ENCODE peak calls at places on chromosomes 13 and 19, in eight cellular contexts. L is breast epithelium, W is adrenal gland, K is Peyer's patch, X is OCI-LY7, D is fibroblast of lung, M is colonic mucosa, N is lung. P is an unnamed sample. For H3K36me3, the result is how much of the 10 kb centered on the place peaks cover.

GRCh38 chr19:36986601-36987000 is 70.5 kb downstream of the ZNF568 start:
- DNase-seq in L (no peak), W (no peak), K (no peak), X (no peak), D (no peak), M (no peak), N (no peak), P (no peak)

GRCh38 chr19:38211206-38211605 is 12.8 kb downstream of the DPF1 start:
- DNase-seq in L (no peak), W (no peak), K (no peak), X (no peak), D (peak), M (no peak), N (no peak), P (no peak)

GRCh38 chr13:43846496-43846895 is 33.0 kb downstream of the CCDC122 start:
- DNase-seq in L (no peak), W (no peak), K (no peak), X (no peak), D (peak), M (no peak), N (no peak), P (no peak)

GRCh38 chr13:103236213-103236612 is 170.0 kb upstream of the SLC10A2 start:
- DNase-seq in L (no peak), W (no peak), K (no peak), X (no peak), D (peak), M (no peak), N (no peak), P (peak)

GRCh38 chr13:102555914-102556553 is 40.8 kb upstream of the TPP2 start:
- DNase-seq in L (no peak), W (no peak), K (no peak), X (peak), D (peak), M (no peak), N (no peak), P (peak)

GRCh38 chr13:75326173-75327131 is 155.5 kb downstream of the TBC1D4 start:
- DNase-seq in L (no peak), W (peak), K (no peak), X (no peak), D (peak), M (no peak), N (no peak), P (no peak)

GRCh38 chr19:39660661-39661060 is 4.9 kb downstream of the LGALS16 start:
- DNase-seq in L (no peak), W (no peak), K (no peak), X (no peak), D (no peak), M (no peak), N (no peak), P (no peak)

GRCh38 chr13:101144808-101145419 is 271.4 kb downstream of the NALCN start:
- DNase-seq in L (no peak), W (no peak), K (no peak), X (peak), D (peak), M (no peak), N (no peak), P (peak)

GRCh38 chr19:13277104-13277809 is 127.0 kb downstream of the IER2 start:
- DNase-seq in L (no peak), W (peak), K (peak), X (peak), D (peak), M (peak), N (peak), P (peak)

GRCh38 chr13:43572601-43573360 is 214.0 kb downstream of the ENOX1 start:
- DNase-seq in L (no peak), W (no peak), K (no peak), X (no peak), D (no peak), M (no peak), N (no peak), P (peak)

GRCh38 chr19:373391-374182 is 29.0 kb upstream of the MIER2 start:
- DNase-seq in L (no peak), W (no peak), K (no peak), X (no peak), D (no peak), M (no peak), N (no peak), P (no peak)

GRCh38 chr19:34171539-34171876 is 796 bp upstream of the LSM14A start:
- DNase-seq in L (no peak), W (no peak), K (no peak), X (no peak), D (peak), M (no peak), N (no peak), P (peak)

GRCh38 chr13:46679369-46680180 is 117.4 kb downstream of the ESD start:
- DNase-seq in L (no peak), W (no peak), K (peak), X (peak), D (peak), M (no peak), N (no peak), P (no peak)
- TF ChIP-seq CTCF in L (no peak), W (no peak), K (no peak), X (no peak), D (no peak), M (no peak), N (no peak), P (no peak)

DNA sequence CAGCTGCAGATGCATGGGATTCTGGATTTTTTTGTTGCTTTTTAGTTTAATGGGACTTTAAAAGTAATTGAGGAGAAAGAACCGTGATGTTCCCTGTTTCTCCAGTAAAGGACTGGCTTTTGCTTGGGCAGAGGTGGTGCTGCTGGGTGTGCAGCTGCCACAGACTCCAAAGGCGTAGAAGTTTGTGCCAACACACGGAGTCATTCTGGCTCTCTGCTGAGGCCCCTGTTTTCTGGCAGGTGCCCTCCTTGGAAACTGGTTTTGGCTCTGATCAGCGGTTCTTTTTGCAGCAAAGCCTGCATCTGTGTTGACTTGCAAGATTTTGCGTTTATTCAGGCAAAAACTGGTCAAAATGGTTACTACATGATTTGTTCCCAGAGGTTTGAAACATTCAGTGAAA is 16.0 kb upstream of the QTRT1 start:
- DNase-seq in L (no peak), W (no peak), K (no peak), X (no peak), D (no peak), M (no peak), N (no peak), P (no peak)
- H3K4me3 ChIP-seq in L (no peak), W (no peak), K (no peak), X (no peak), D (no peak), M (no peak), N (no peak), P (no peak)

DNA sequence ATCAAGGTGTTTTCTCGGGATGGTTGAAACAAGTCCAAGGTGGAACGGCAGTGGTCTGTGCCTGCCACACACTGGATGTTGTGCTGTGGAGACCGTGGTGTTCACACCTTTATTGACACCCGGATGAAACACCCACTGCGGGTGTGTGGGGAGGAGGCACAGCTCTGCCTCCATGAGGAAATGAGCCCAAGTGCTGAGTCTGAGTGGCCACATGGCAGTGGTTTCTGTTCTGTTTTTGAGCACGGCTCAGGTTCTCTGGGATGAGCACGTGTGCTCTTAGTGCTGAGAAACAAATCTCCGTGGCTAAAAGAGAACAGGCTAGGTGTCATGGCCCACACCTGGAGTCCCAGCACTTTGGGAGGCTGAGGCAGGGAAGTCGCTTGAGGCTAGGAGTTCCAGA is 29.5 kb downstream of the UPF1 start:
- DNase-seq in L (no peak), W (no peak), K (peak), X (peak), D (no peak), M (peak), N (no peak), P (no peak)
- H3K36me3 ChIP-seq in L (under half), W (half or more), K (half or more), X (half or more), D (half or more), M (half or more), N (half or more), P (half or more)

DNA sequence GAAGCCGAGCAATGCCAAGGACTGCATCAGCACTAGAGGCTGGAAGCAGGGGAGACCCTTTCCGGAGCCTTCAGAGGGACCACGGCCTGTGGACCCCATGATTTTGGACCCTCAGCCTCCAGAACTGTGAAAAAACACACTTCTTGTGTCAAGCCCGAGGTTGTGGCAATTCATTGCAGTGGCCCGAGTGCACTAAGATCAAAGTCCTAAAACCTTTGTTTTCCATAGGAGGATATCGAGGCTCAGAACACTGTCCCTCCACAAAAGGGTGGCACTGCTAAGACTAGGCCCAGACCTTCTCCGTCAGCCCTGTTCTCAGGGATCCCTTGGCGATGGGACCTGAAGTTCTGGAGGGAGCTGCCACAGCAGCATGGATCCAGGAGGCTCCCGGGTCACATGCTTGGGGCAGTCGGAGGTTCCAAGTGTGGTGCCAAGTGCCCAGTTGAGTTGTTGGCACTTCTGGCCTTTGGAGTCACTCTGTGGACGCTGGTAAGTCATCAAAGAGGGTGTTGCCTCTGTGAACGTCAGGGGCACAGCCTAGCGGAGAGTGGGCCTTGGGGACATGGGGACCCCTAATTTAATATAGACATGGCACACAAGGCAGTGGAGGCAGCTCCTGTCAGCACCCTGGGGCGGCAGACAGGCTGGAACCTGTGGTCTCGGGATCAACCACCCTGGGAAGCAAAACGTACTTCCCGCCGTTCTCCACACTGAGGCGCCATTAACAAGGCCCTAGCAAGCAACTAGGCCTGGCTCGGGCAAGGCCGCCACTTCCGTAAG is 199.2 kb downstream of the COL4A1 start:
- DNase-seq in L (no peak), W (peak), K (no peak), X (no peak), D (no peak), M (no peak), N (peak), P (no peak)
- TF ChIP-seq CTCF in L (no peak), W (no peak), K (no peak), X (no peak), D (no peak), M (no peak), N (no peak), P (no peak)

DNA sequence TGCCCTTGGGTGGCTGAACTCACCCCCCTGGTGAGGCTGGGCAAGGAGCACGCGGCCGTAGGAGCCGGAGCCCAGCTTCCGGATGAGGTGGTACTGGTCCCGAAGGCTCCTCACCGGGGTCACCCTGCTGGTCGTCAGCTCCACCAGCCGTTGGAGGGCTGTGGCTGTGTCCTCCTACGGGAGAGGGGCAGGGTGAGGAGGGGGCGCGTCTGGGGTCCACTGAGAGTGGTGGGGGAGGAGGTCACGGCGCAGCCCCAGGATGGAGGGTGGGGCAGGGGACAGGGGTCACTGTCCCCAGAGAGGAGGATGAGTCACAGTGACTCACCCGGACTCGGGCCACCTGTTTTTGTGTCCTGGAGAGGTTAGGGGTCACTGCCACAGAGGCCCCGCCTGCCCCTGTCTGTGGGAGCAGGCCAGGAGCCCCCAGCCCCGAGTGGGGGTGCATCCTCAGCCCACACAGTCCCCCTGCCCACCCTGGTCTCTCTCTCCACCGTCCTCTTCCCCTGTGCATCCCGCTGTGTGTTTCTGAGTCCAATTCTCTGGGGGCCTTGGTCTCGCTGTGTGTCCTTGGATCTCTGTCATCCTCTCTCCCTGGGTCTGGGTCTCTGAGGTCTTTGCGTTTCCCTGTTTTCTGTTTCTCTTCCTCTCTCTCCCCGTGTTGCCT is 435 bp downstream of the SBK3 start:
- DNase-seq in L (no peak), W (no peak), K (no peak), X (no peak), D (no peak), M (no peak), N (no peak), P (no peak)
- H3K4me3 ChIP-seq in L (no peak), W (no peak), K (no peak), X (no peak), D (no peak), M (no peak), N (no peak), P (no peak)

GRCh38 chr13:98459721-98460370 is 117.1 kb downstream of the STK24 start:
- DNase-seq in L (no peak), W (no peak), K (no peak), X (no peak), D (no peak), M (no peak), N (no peak), P (no peak)

GRCh38 chr13:98460519-98460918 is 116.4 kb downstream of the STK24 start:
- DNase-seq in L (no peak), W (no peak), K (no peak), X (no peak), D (no peak), M (no peak), N (no peak), P (no peak)

GRCh38 chr13:98457053-98457452 is 119.9 kb downstream of the STK24 start:
- DNase-seq in L (no peak), W (no peak), K (no peak), X (no peak), D (no peak), M (no peak), N (no peak), P (no peak)

GRCh38 chr13:98458431-98458830 is 118.5 kb downstream of the STK24 start:
- DNase-seq in L (no peak), W (no peak), K (no peak), X (no peak), D (no peak), M (no peak), N (no peak), P (no peak)

GRCh38 chr13:98459171-98459681 is 117.7 kb downstream of the STK24 start:
- DNase-seq in L (no peak), W (no peak), K (no peak), X (no peak), D (no peak), M (no peak), N (no peak), P (no peak)
- H3K36me3 ChIP-seq in L (under half), W (half or more), K (half or more), X (under half), D (under half), M (under half), N (half or more), P (half or more)

GRCh38 chr19:50025794-50026549 is at the start of gene ZNF473:
- DNase-seq in L (peak), W (peak), K (peak), X (peak), D (peak), M (peak), N (peak), P (no peak)

GRCh38 chr19:50026550-50026906 is 723 bp downstream of the ZNF473 start:
- DNase-seq in L (no peak), W (no peak), K (no peak), X (no peak), D (no peak), M (no peak), N (no peak), P (no peak)

GRCh38 chr19:50022823-50023222 is 2.3 kb downstream of the VRK3 start:
- DNase-seq in L (no peak), W (no peak), K (no peak), X (no peak), D (no peak), M (no peak), N (no peak), P (no peak)

GRCh38 chr19:50024719-50025021 is 502 bp downstream of the VRK3 start:
- DNase-seq in L (no peak), W (no peak), K (no peak), X (no peak), D (no peak), M (no peak), N (no peak), P (no peak)

DNA sequence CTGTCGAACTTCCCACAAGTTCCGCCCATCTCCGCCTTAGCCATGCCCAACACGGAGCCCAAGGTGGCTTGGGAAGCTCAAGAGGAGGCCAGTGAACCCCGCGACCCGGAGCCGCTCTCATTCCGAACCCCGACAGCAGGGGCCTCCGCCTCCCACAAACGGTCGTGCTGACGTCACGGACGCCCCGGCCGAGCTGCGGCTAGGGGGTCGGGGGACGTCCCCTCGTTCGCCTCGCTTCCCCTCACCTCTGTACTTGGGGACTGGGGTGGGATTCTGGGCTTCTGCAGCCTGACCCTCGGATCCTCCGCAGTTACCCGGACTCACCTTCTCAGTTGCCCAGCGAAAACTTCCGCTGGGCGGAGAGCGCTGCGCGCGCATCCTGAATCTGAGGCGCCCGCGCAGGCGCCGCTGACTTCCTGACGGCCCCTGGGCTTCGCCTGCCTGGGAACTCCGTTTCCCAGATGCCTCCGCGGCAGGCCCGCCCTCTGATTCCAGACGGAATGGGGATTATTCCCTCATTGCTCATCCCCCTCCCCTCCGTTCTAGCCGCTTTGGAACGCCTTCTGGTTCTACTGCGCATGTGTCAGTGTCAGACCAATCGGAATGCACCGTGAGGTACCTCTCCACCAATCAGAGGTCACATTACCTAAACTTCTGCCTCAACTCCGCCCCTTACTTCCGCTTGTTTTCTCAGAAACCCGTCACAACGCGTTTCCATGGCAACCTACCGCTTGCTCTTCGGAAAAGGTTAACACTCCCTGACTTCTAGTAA is at the start of gene VRK3:
- DNase-seq in L (peak), W (peak), K (peak), X (peak), D (peak), M (peak), N (peak), P (peak)
- TF ChIP-seq CTCF in L (peak), W (peak), K (no peak), X (no peak), D (peak), M (no peak), N (no peak), P (peak)

GRCh38 chr19:35352177-35352447 is 4.4 kb downstream of the FFAR1 start:
- DNase-seq in L (peak), W (no peak), K (no peak), X (no peak), D (no peak), M (no peak), N (no peak), P (no peak)
- H3K4me3 ChIP-seq in L (no peak), W (no peak), K (no peak), X (no peak), D (no peak), M (no peak), N (no peak), P (no peak)

GRCh38 chr13:99821741-99822140 is 149.8 kb downstream of the ZIC5 start:
- DNase-seq in L (no peak), W (no peak), K (no peak), X (no peak), D (no peak), M (no peak), N (no peak), P (no peak)

GRCh38 chr13:99827011-99827410 is 144.6 kb downstream of the ZIC5 start:
- DNase-seq in L (no peak), W (no peak), K (no peak), X (no peak), D (no peak), M (no peak), N (no peak), P (no peak)

GRCh38 chr13:99822820-99823219 is 148.7 kb downstream of the ZIC5 start:
- DNase-seq in L (no peak), W (no peak), K (no peak), X (no peak), D (no peak), M (no peak), N (no peak), P (no peak)

GRCh38 chr13:99819962-99820361 is 151.6 kb downstream of the ZIC5 start:
- DNase-seq in L (no peak), W (no peak), K (no peak), X (no peak), D (no peak), M (no peak), N (no peak), P (no peak)

GRCh38 chr13:99823961-99824360 is 147.6 kb downstream of the ZIC5 start:
- DNase-seq in L (no peak), W (no peak), K (no peak), X (no peak), D (no peak), M (no peak), N (no peak), P (no peak)
- H3K36me3 ChIP-seq in L (under half), W (under half), K (under half), X (under half), D (under half), M (under half), N (under half), P (under half)

P was measured in bronchial epithelial cell.